ENCODE peak calls at places on chromosomes 13 and 19, in six cellular contexts. W, S, A, D, G and M are unnamed samples.

GRCh38 chr19:41364546-41365391 is 820 bp upstream of the B9D2 start:
- DNase-seq in G (no peak), S (no peak), D (no peak), A (no peak), W (no peak), M (no peak)

GRCh38 chr19:40756502-40757110 is 5.6 kb downstream of the SNRPA start:
- DNase-seq in W (no peak), A (no peak), D (no peak), G (no peak), S (no peak), M (no peak)

GRCh38 chr19:15264061-15264932 is 32.0 kb upstream of the EPHX3 start:
- DNase-seq in S (peak; percentile 65), D (peak; percentile 40), G (peak; percentile 61), W (peak; percentile 40), A (peak; percentile 75), M (peak; percentile 66)

GRCh38 chr19:5578094-5578846 is 10.5 kb upstream of the TINCR start:
- DNase-seq in G (peak; percentile 60), D (peak; percentile 18), W (peak; percentile 52), A (peak; percentile 43), S (peak; percentile 67), M (peak; percentile 89)

GRCh38 chr19:39426170-39426569 is 9.6 kb downstream of the RPS16 start:
- DNase-seq in W (no peak), G (no peak), A (no peak), S (no peak), D (no peak), M (no peak)

GRCh38 chr19:2327773-2328400 is 499 bp downstream of the LSM7 start:
- DNase-seq in A (peak; percentile 81), S (peak; percentile 50), D (no peak), W (peak; percentile 33), G (peak; percentile 73), M (peak; percentile 79)

GRCh38 chr13:39186205-39186880 is 148.1 kb downstream of the NHLRC3 start:
- DNase-seq in D (no peak), A (no peak), W (no peak), S (no peak), G (no peak), M (no peak)

GRCh38 chr13:84654654-84655244 is 772.5 kb upstream of the SLITRK1 start:
- DNase-seq in D (no peak), A (no peak), S (no peak), W (no peak), G (no peak), M (no peak)

GRCh38 chr13:65892859-65893258 is 1337.3 kb downstream of the PCDH9 start:
- DNase-seq in G (no peak), W (no peak), S (no peak), D (no peak), A (peak; percentile 51), M (no peak)

GRCh38 chr13:39035799-39036198 is 2.1 kb downstream of the PROSER1 start:
- DNase-seq in G (no peak), A (no peak), S (no peak), W (no peak), D (no peak), M (no peak)

GRCh38 chr13:41384749-41385503 is 72.4 kb upstream of the RGCC start:
- DNase-seq in A (peak; percentile 44), W (no peak), G (no peak), S (no peak), D (no peak), M (peak; percentile 25)